ENCODE peak calls at places on chromosomes 3 and 15, in five cellular contexts. J is GM10248; V is activated naive CD4-positive, alpha-beta T cell treated with Interleukin-2 at 50 U/mL for 16 hours; L is activated T-cell treated with anti-CD3 and anti-CD28 coated beads, Interleukin-2, amount 50 U/mL, for 72 hours; N is HEK293T. O is an unnamed sample.

GRCh38 chr15:33131880-33132279 is 62.6 kb downstream of the FMN1 start:
- DNase-seq in J (no peak), V (no peak), L (no peak), N (no peak), O (no peak)

GRCh38 chr15:76905855-76906254 is 715 bp upstream of the SCAPER start:
- DNase-seq in J (no peak), V (no peak), L (peak), N (no peak), O (no peak)

GRCh38 chr3:65879372-65879771 is 159.3 kb downstream of the MAGI1 start:
- DNase-seq in J (no peak), V (no peak), L (no peak), N (no peak), O (no peak)

GRCh38 chr15:66390670-66391069 is 4.0 kb downstream of the MAP2K1 start:
- DNase-seq in J (no peak), V (no peak), L (no peak), N (no peak), O (no peak)

GRCh38 chr15:78536134-78536533 is 4.1 kb upstream of the PSMA4 start:
- DNase-seq in J (no peak), V (no peak), L (no peak), N (no peak), O (no peak)

GRCh38 chr3:13105851-13106250 is 32.6 kb upstream of the IQSEC1 start:
- DNase-seq in J (no peak), V (no peak), L (no peak), N (no peak), O (no peak)

GRCh38 chr15:85793641-85794597 is 806 bp downstream of the KLHL25 start:
- DNase-seq in J (no peak), V (peak), L (peak), N (peak), O (peak)

GRCh38 chr3:159260049-159260662 is 458.3 kb downstream of the MFSD1 start:
- DNase-seq in J (peak), V (peak), L (peak), N (peak), O (peak)

GRCh38 chr3:138460536-138461205 is 26.3 kb downstream of the ESYT3 start:
- DNase-seq in J (no peak), V (no peak), L (no peak), N (no peak), O (no peak)

GRCh38 chr3:127652246-127652995 is 20.3 kb upstream of the ABTB1 start:
- DNase-seq in J (peak), V (peak), L (peak), N (peak), O (peak)